ENCODE peak calls at places on chromosomes 5 and 9, in four cellular contexts. Q is A549, N is choroid plexus epithelial cell, F is hepatocyte. D is an unnamed sample.

GRCh38 chr5:120053841-120054240 is 410.3 kb upstream of the PRR16 start:
- DNase-seq in Q (no peak), N (peak; percentile 71), F (no peak), D (no peak)

GRCh38 chr5:132439521-132440206 is 50.9 kb downstream of the IRF1 start:
- DNase-seq in Q (no peak), N (peak; percentile 89), F (no peak), D (no peak)

GRCh38 chr9:121896545-121896943 is 196.6 kb downstream of the TTLL11 start:
- DNase-seq in Q (no peak), N (no peak), F (no peak), D (no peak)

GRCh38 chr9:90835206-90835605 is 33.6 kb downstream of the SYK start:
- DNase-seq in Q (no peak), N (no peak), F (no peak), D (peak; percentile 8)

GRCh38 chr9:108859459-108860114 is 2.5 kb upstream of the ACTL7A start:
- DNase-seq in Q (no peak), N (no peak), F (no peak), D (no peak)

GRCh38 chr5:141637693-141638419 is 1.1 kb downstream of the RELL2 start:
- DNase-seq in Q (no peak), N (peak; percentile 62), F (peak; percentile 82), D (no peak)

GRCh38 chr5:134020188-134020587 is 15.4 kb upstream of the VDAC1 start:
- DNase-seq in Q (no peak), N (no peak), F (peak; percentile 54), D (no peak)

GRCh38 chr9:100088202-100088601 is 10.6 kb downstream of the ERP44 start:
- DNase-seq in Q (no peak), N (no peak), F (no peak), D (no peak)

GRCh38 chr9:127112683-127113539 is 9.5 kb downstream of the ANGPTL2 start:
- DNase-seq in Q (no peak), N (no peak), F (no peak), D (peak; percentile 32)

GRCh38 chr9:135947582-135947981 is 13.6 kb downstream of the UBAC1 start:
- DNase-seq in Q (no peak), N (no peak), F (no peak), D (no peak)

GRCh38 chr5:180799902-180800801 is 2.5 kb downstream of the MGAT1 start:
- DNase-seq in Q (no peak), N (peak; percentile 77), F (no peak), D (no peak)

GRCh38 chr9:127360829-127361228 is 36.1 kb upstream of the SLC2A8 start:
- DNase-seq in Q (peak; percentile 40), N (peak; percentile 56), F (peak; percentile 33), D (no peak)

GRCh38 chr9:116998305-116998704 is 311.2 kb downstream of the TRIM32 start:
- DNase-seq in Q (no peak), N (peak; percentile 36), F (peak; percentile 64), D (no peak)

GRCh38 chr5:1002836-1003235 is 5.8 kb upstream of the NKD2 start:
- DNase-seq in Q (no peak), N (no peak), F (no peak), D (no peak)

GRCh38 chr5:14720236-14720923 is 55.9 kb downstream of the OTULIN start:
- DNase-seq in Q (no peak), N (peak; percentile 87), F (no peak), D (no peak)

GRCh38 chr9:89623925-89624420 is 19.2 kb downstream of the GADD45G start:
- DNase-seq in Q (no peak), N (no peak), F (no peak), D (no peak)
- H3K4me3 ChIP-seq in Q (no peak overlapping the region), N (no peak overlapping the region), F (no peak overlapping the region), D (no peak overlapping the region)

DNA sequence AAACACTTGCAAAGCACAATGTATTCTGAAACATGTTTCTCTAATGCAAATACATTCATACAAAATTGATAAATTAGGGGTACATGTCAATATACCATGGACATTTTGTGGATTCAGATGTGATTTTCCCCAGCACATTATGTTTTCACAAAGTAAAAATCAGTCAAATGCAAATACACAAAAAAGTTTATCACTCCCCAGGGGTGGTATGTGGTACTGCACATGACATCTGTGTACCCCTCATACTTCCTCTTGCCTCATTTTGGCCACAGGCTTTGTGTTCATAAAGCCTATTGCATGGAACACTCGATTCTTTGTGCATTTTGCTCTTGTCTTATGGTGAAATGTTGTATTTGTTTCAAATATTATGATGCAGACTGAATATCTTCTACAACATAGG is 116.8 kb upstream of the PDE4D start:
- DNase-seq in Q (no peak), N (no peak), F (no peak), D (no peak)
- TF ChIP-seq CTCF in Q (no peak), N (peak; percentile 16), F (no peak), D (no peak)

GRCh38 chr5:146337928-146338327 is 711 bp upstream of the POU4F3 start:
- DNase-seq in Q (no peak), N (no peak), F (no peak), D (no peak)
- H3K4me3 ChIP-seq in Q (peak overlapping the region; percentile 40), N (no peak overlapping the region), F (no peak overlapping the region), D (no peak overlapping the region)

DNA sequence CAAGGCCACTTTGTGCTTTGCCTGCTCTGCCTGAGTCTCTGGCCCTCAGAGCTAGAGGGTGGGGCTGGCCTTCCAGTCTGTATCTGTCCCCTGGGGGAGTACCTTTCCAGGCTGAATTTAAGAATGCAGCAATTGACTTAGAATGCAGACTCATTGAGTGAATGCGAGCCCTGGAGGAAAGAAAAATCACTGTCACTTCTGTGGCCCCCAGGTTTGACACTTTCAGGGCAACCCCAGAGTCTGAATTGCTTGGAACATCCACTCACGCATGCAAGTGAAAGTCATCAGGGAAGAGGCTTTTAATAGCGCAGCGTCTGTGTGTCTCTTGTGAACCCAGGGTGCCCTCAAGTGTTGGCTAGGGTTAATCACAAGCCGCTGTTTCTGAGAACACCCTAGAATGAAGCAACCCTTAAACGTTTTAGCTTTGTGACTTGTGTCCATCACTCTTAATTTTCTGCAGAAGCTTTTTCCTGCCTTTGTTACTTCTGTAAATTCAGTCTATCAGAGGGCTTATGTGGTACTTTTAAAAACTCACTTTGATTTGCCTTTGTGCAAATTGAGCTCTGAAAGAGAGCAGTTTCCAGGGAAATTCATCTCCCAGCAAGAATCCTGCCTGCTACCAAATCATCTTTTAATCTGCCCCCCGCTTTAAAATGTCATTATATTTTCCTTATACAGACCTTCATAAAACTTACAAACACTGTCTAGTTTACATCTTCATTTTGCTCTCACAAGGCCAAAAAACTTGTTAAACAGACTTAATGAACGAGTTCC is 146.8 kb upstream of the IQGAP2 start:
- DNase-seq in Q (peak; percentile 41), N (peak; percentile 87), F (peak; percentile 86), D (peak; percentile 68)
- TF ChIP-seq CTCF in Q (peak; percentile 87), N (peak; percentile 78), F (peak; percentile 87), D (peak; percentile 90)